ENCODE peak calls at places on chromosomes 13 and 19, in eight cellular contexts. I is glutamatergic neuron; F is body of pancreas; M is SK-N-DZ; W is caudate nucleus; S is ascending aorta; R is esophagus squamous epithelium; E is stimulated activated CD4-positive, alpha-beta T cell treated with anti-CD3 and anti-CD28 coated beads, TNF-alpha, amount 100 ng/mL, for 1 hour. Z is an unnamed sample.

GRCh38 chr19:45663800-45664199 is 4.2 kb upstream of the GIPR start:
- DNase-seq in S (no peak), W (no peak), F (no peak), R (no peak), E (no peak), I (no peak), M (no peak), Z (no peak)

GRCh38 chr13:38590796-38591507 is 95.9 kb upstream of the FREM2 start:
- DNase-seq in I (no peak), E (no peak), R (no peak), F (no peak), S (no peak), M (no peak), W (no peak), Z (no peak)

GRCh38 chr13:29917573-29918091 is 67.2 kb upstream of the UBL3 start:
- DNase-seq in W (no peak), F (no peak), E (no peak), M (no peak), I (no peak), S (no peak), R (no peak), Z (no peak)

GRCh38 chr19:50204811-50205675 is 1.6 kb downstream of the MYH14 start:
- DNase-seq in M (no peak), S (no peak), E (no peak), R (no peak), I (peak), W (no peak), F (peak), Z (peak)

GRCh38 chr13:35594096-35594495 is 117.6 kb upstream of the MAB21L1 start:
- DNase-seq in F (no peak), S (no peak), R (no peak), M (no peak), E (no peak), I (no peak), W (no peak), Z (no peak)

GRCh38 chr19:11480927-11481776 is at the start of gene ELAVL3:
- DNase-seq in I (peak), F (no peak), E (no peak), R (no peak), S (no peak), M (peak), W (no peak), Z (no peak)

GRCh38 chr13:36124236-36124822 is 6.9 kb downstream of the DCLK1 start:
- DNase-seq in E (no peak), S (no peak), R (no peak), W (no peak), I (no peak), M (no peak), F (no peak), Z (no peak)

GRCh38 chr13:21014666-21015170 is 46.7 kb downstream of the LATS2 start:
- DNase-seq in I (no peak), S (no peak), F (no peak), E (no peak), R (no peak), M (no peak), W (no peak), Z (no peak)

GRCh38 chr13:95083758-95084157 is 217.5 kb downstream of the ABCC4 start:
- DNase-seq in I (no peak), M (no peak), E (no peak), W (no peak), S (no peak), F (no peak), R (no peak), Z (no peak)

GRCh38 chr13:26011996-26012688 is 39.7 kb downstream of the SHISA2 start:
- DNase-seq in W (no peak), I (peak), R (no peak), M (no peak), S (no peak), F (no peak), E (peak), Z (no peak)

GRCh38 chr19:48274173-48274572 is 4.3 kb downstream of the ZNF114 start:
- DNase-seq in E (no peak), M (no peak), R (no peak), S (no peak), I (no peak), F (no peak), W (no peak), Z (no peak)

GRCh38 chr19:7153008-7153407 is 83.5 kb downstream of the ZNF557 start:
- DNase-seq in S (no peak), M (no peak), I (no peak), F (no peak), W (no peak), R (no peak), E (no peak), Z (no peak)

GRCh38 chr13:41402695-41403511 is 54.4 kb upstream of the RGCC start:
- DNase-seq in W (no peak), E (no peak), S (no peak), I (no peak), R (no peak), F (no peak), M (peak), Z (no peak)

GRCh38 chr19:38412961-38413360 is 10.1 kb downstream of the FAM98C start:
- DNase-seq in M (no peak), F (no peak), W (no peak), E (no peak), I (no peak), S (no peak), R (no peak), Z (no peak)

GRCh38 chr19:47093841-47094240 is 19.7 kb downstream of the ZC3H4 start:
- DNase-seq in M (no peak), I (no peak), S (no peak), W (no peak), F (no peak), R (no peak), E (no peak), Z (no peak)

GRCh38 chr13:106401081-106401480 is 134.4 kb downstream of the EFNB2 start:
- DNase-seq in R (no peak), W (no peak), I (no peak), M (no peak), S (no peak), F (no peak), E (no peak), Z (no peak)

GRCh38 chr13:98080280-98080679 is 62.6 kb upstream of the FARP1 start:
- DNase-seq in S (no peak), E (no peak), I (no peak), W (no peak), F (no peak), M (no peak), R (no peak), Z (no peak)

GRCh38 chr19:38831142-38831605 is 420 bp downstream of the ECH1 start:
- DNase-seq in S (peak), E (no peak), I (peak), F (peak), W (no peak), R (no peak), M (peak), Z (peak)

GRCh38 chr19:42114412-42114811 is 17.8 kb downstream of the POU2F2 start:
- DNase-seq in S (no peak), E (no peak), I (peak), W (no peak), M (peak), F (peak), R (no peak), Z (no peak)

GRCh38 chr13:104592127-104592526 is 1525.9 kb upstream of the SLC10A2 start:
- DNase-seq in E (no peak), F (no peak), S (no peak), R (no peak), W (no peak), M (no peak), I (no peak), Z (no peak)

GRCh38 chr13:28040977-28041376 is 52.5 kb upstream of the URAD start:
- DNase-seq in M (no peak), R (no peak), I (no peak), E (no peak), S (no peak), F (no peak), W (no peak), Z (no peak)

GRCh38 chr13:99416411-99417121 is 84.7 kb upstream of the TM9SF2 start:
- DNase-seq in W (no peak), E (no peak), M (no peak), S (peak), R (no peak), F (no peak), I (no peak), Z (no peak)

GRCh38 chr13:113930711-113931637 is 42.9 kb downstream of the C13orf46 start:
- DNase-seq in S (peak), W (no peak), R (no peak), I (no peak), M (no peak), E (peak), F (peak), Z (no peak)

GRCh38 chr13:30431269-30431950 is 9.1 kb downstream of the UBE2L5 start:
- DNase-seq in R (no peak), W (no peak), F (no peak), M (no peak), E (no peak), S (no peak), I (no peak), Z (no peak)

GRCh38 chr13:110457361-110457760 is 104.2 kb downstream of the RAB20 start:
- DNase-seq in W (no peak), R (no peak), I (no peak), M (no peak), F (no peak), S (no peak), E (no peak), Z (no peak)

GRCh38 chr13:31773538-31773937 is 34.2 kb downstream of the RXFP2 start:
- DNase-seq in W (no peak), M (no peak), S (no peak), I (no peak), F (no peak), R (no peak), E (no peak), Z (no peak)

GRCh38 chr19:50703915-50704548 is 15.6 kb downstream of the SHANK1 start:
- DNase-seq in F (no peak), M (peak), S (no peak), E (no peak), W (no peak), I (peak), R (no peak), Z (no peak)

GRCh38 chr13:40187836-40188591 is 478.4 kb downstream of the FOXO1 start:
- DNase-seq in M (no peak), R (no peak), W (no peak), S (no peak), F (no peak), I (no peak), E (no peak), Z (no peak)

GRCh38 chr13:111043575-111043982 is 71.5 kb upstream of the ARHGEF7 start:
- DNase-seq in E (no peak), M (no peak), I (no peak), R (no peak), S (peak), F (no peak), W (no peak), Z (no peak)

GRCh38 chr19:45340232-45340898 is at the start of gene KLC3:
- DNase-seq in W (no peak), E (no peak), S (no peak), M (no peak), F (peak), I (no peak), R (no peak), Z (peak)

GRCh38 chr19:47097396-47098217 is 16.0 kb downstream of the ZC3H4 start:
- DNase-seq in E (no peak), F (no peak), M (no peak), R (no peak), W (no peak), S (peak), I (peak), Z (peak)

GRCh38 chr13:31846984-31847752 is 107.8 kb downstream of the RXFP2 start:
- DNase-seq in I (no peak), W (no peak), E (no peak), R (no peak), S (no peak), F (peak), M (no peak), Z (peak)

GRCh38 chr13:44756411-44756810 is 180.3 kb upstream of the TSC22D1 start:
- DNase-seq in E (no peak), W (no peak), I (no peak), F (no peak), R (no peak), S (no peak), M (no peak), Z (no peak)

GRCh38 chr19:38735257-38735686 is 9.0 kb downstream of the CAPN12 start:
- DNase-seq in M (no peak), R (no peak), E (no peak), I (no peak), F (no peak), W (no peak), S (no peak), Z (peak)

GRCh38 chr19:13983213-13983889 is 22.8 kb downstream of the RFX1 start:
- DNase-seq in F (no peak), I (no peak), M (no peak), S (no peak), E (no peak), R (no peak), W (no peak), Z (no peak)

GRCh38 chr13:39051157-39051556 is 12.9 kb downstream of the NHLRC3 start:
- DNase-seq in I (no peak), M (peak), R (no peak), W (no peak), E (no peak), S (no peak), F (no peak), Z (no peak)

GRCh38 chr19:50705422-50706019 is 14.1 kb downstream of the SHANK1 start:
- DNase-seq in W (no peak), M (peak), S (no peak), I (no peak), R (no peak), F (no peak), E (no peak), Z (no peak)

GRCh38 chr13:79932556-79932955 is 408.4 kb downstream of the SPRY2 start:
- DNase-seq in I (no peak), E (no peak), W (no peak), M (no peak), F (no peak), R (no peak), S (no peak), Z (no peak)

GRCh38 chr19:40623403-40624239 is 22.5 kb downstream of the LTBP4 start:
- DNase-seq in F (no peak), W (no peak), M (peak), E (no peak), R (no peak), I (peak), S (peak), Z (peak)

Z was measured in colonic mucosa.